ENCODE peak calls at places on chromosomes 6 and 20, in nine cellular contexts. One of them, this sample, is unnamed.
A peak's percentile ranks its signal among the peaks of the same experiment; 100 is the strongest.

GRCh38 chr6:43269273-43270007 is 26.2 kb downstream of the TTBK1 start:
- DNase-seq in tibial nerve: no peak
- DNase-seq in transverse colon: peak; percentile 79
- DNase-seq in HepG2: no peak
- DNase-seq in body of pancreas: peak; percentile 67
- DNase-seq in ovary: no peak
- DNase-seq in tibial artery: no peak
- DNase-seq in hepatocyte: peak; percentile 68
- DNase-seq in IMR-90: no peak
- DNase-seq in this sample: peak; percentile 84

GRCh38 chr20:34070079-34070439 is 42.0 kb downstream of the EIF2S2 start:
- DNase-seq in hepatocyte: no peak
- DNase-seq in HepG2: no peak
- DNase-seq in body of pancreas: no peak
- DNase-seq in transverse colon: no peak
- DNase-seq in tibial nerve: no peak
- DNase-seq in IMR-90: no peak
- DNase-seq in ovary: no peak
- DNase-seq in tibial artery: no peak
- DNase-seq in this sample: no peak

GRCh38 chr6:72621243-72622093 is at the start of gene KCNQ5:
- DNase-seq in hepatocyte: peak; percentile 8
- DNase-seq in tibial artery: no peak
- DNase-seq in transverse colon: peak; percentile 8
- DNase-seq in body of pancreas: peak; percentile 25
- DNase-seq in IMR-90: no peak
- DNase-seq in HepG2: no peak
- DNase-seq in tibial nerve: no peak
- DNase-seq in ovary: no peak
- DNase-seq in this sample: no peak

GRCh38 chr6:111456208-111456607 is 26.8 kb downstream of the REV3L start:
- DNase-seq in IMR-90: peak; percentile 46
- DNase-seq in body of pancreas: no peak
- DNase-seq in tibial artery: no peak
- DNase-seq in transverse colon: no peak
- DNase-seq in tibial nerve: no peak
- DNase-seq in HepG2: no peak
- DNase-seq in ovary: no peak
- DNase-seq in hepatocyte: no peak
- DNase-seq in this sample: no peak

GRCh38 chr6:134029495-134030455 is 22.6 kb downstream of the SLC2A12 start:
- DNase-seq in hepatocyte: no peak
- DNase-seq in body of pancreas: no peak
- DNase-seq in tibial artery: no peak
- DNase-seq in HepG2: no peak
- DNase-seq in ovary: no peak
- DNase-seq in transverse colon: no peak
- DNase-seq in tibial nerve: no peak
- DNase-seq in IMR-90: peak; percentile 78
- DNase-seq in this sample: no peak

GRCh38 chr6:158031445-158032353 is 50.0 kb downstream of the SYNJ2 start:
- DNase-seq in tibial artery: peak; percentile 85
- DNase-seq in transverse colon: peak; percentile 40
- DNase-seq in IMR-90: peak; percentile 89
- DNase-seq in body of pancreas: peak; percentile 33
- DNase-seq in HepG2: no peak
- DNase-seq in tibial nerve: peak; percentile 27
- DNase-seq in ovary: no peak
- DNase-seq in hepatocyte: peak; percentile 16
- DNase-seq in this sample: peak; percentile 85

GRCh38 chr20:52290602-52291001 is 99.0 kb upstream of the ZFP64 start:
- DNase-seq in transverse colon: no peak
- DNase-seq in body of pancreas: no peak
- DNase-seq in HepG2: no peak
- DNase-seq in hepatocyte: no peak
- DNase-seq in IMR-90: no peak
- DNase-seq in tibial nerve: no peak
- DNase-seq in ovary: no peak
- DNase-seq in tibial artery: no peak
- DNase-seq in this sample: no peak

GRCh38 chr6:105810105-105810921 is 275.8 kb upstream of the PRDM1 start:
- DNase-seq in transverse colon: peak; percentile 43
- DNase-seq in tibial nerve: peak; percentile 24
- DNase-seq in IMR-90: peak; percentile 91
- DNase-seq in hepatocyte: peak; percentile 50
- DNase-seq in tibial artery: no peak
- DNase-seq in body of pancreas: no peak
- DNase-seq in ovary: no peak
- DNase-seq in HepG2: no peak
- DNase-seq in this sample: peak; percentile 54

GRCh38 chr6:31968326-31968725 is 3.6 kb downstream of the DXO start:
- DNase-seq in IMR-90: no peak
- DNase-seq in hepatocyte: no peak
- DNase-seq in tibial artery: no peak
- DNase-seq in tibial nerve: no peak
- DNase-seq in body of pancreas: no peak
- DNase-seq in ovary: no peak
- DNase-seq in transverse colon: no peak
- DNase-seq in HepG2: no peak
- DNase-seq in this sample: no peak

GRCh38 chr20:21063276-21063675 is 42.9 kb downstream of the LINC00237 start:
- DNase-seq in hepatocyte: no peak
- DNase-seq in body of pancreas: no peak
- DNase-seq in ovary: no peak
- DNase-seq in HepG2: no peak
- DNase-seq in transverse colon: no peak
- DNase-seq in IMR-90: no peak
- DNase-seq in tibial nerve: no peak
- DNase-seq in tibial artery: no peak
- DNase-seq in this sample: no peak

GRCh38 chr6:116381000-116381399 is 10.3 kb downstream of the DSE start:
- DNase-seq in tibial artery: no peak
- DNase-seq in transverse colon: peak; percentile 29
- DNase-seq in hepatocyte: no peak
- DNase-seq in HepG2: no peak
- DNase-seq in ovary: no peak
- DNase-seq in body of pancreas: no peak
- DNase-seq in IMR-90: no peak
- DNase-seq in tibial nerve: no peak
- DNase-seq in this sample: no peak

GRCh38 chr6:147621280-147621679 is 112.8 kb downstream of the SAMD5 start:
- DNase-seq in HepG2: peak; percentile 13
- DNase-seq in IMR-90: peak; percentile 87
- DNase-seq in transverse colon: no peak
- DNase-seq in hepatocyte: peak; percentile 35
- DNase-seq in ovary: no peak
- DNase-seq in tibial artery: no peak
- DNase-seq in body of pancreas: no peak
- DNase-seq in tibial nerve: peak; percentile 28
- DNase-seq in this sample: no peak

GRCh38 chr20:25083773-25084615 is 2.1 kb upstream of the VSX1 start:
- DNase-seq in body of pancreas: no peak
- DNase-seq in tibial artery: peak; percentile 54
- DNase-seq in hepatocyte: peak; percentile 51
- DNase-seq in tibial nerve: no peak
- DNase-seq in HepG2: no peak
- DNase-seq in transverse colon: peak; percentile 39
- DNase-seq in ovary: no peak
- DNase-seq in IMR-90: no peak
- DNase-seq in this sample: no peak

GRCh38 chr20:25088267-25088666 is 6.3 kb upstream of the VSX1 start:
- DNase-seq in tibial nerve: no peak
- DNase-seq in tibial artery: no peak
- DNase-seq in IMR-90: no peak
- DNase-seq in transverse colon: no peak
- DNase-seq in hepatocyte: no peak
- DNase-seq in body of pancreas: no peak
- DNase-seq in HepG2: no peak
- DNase-seq in ovary: no peak
- DNase-seq in this sample: no peak

GRCh38 chr20:25087186-25087929 is 5.4 kb upstream of the VSX1 start:
- DNase-seq in transverse colon: no peak
- DNase-seq in IMR-90: no peak
- DNase-seq in tibial nerve: no peak
- DNase-seq in hepatocyte: no peak
- DNase-seq in ovary: no peak
- DNase-seq in body of pancreas: no peak
- DNase-seq in tibial artery: no peak
- DNase-seq in HepG2: no peak
- DNase-seq in this sample: no peak

GRCh38 chr20:25084616-25085187 is 2.8 kb upstream of the VSX1 start:
- DNase-seq in ovary: no peak
- DNase-seq in IMR-90: no peak
- DNase-seq in body of pancreas: no peak
- DNase-seq in tibial nerve: no peak
- DNase-seq in hepatocyte: no peak
- DNase-seq in HepG2: no peak
- DNase-seq in tibial artery: no peak
- DNase-seq in transverse colon: no peak
- DNase-seq in this sample: no peak

GRCh38 chr20:25085756-25086495 is 4.0 kb upstream of the VSX1 start:
- DNase-seq in body of pancreas: no peak
- DNase-seq in ovary: no peak
- DNase-seq in tibial artery: no peak
- DNase-seq in tibial nerve: no peak
- DNase-seq in HepG2: no peak
- DNase-seq in transverse colon: no peak
- DNase-seq in IMR-90: no peak
- DNase-seq in hepatocyte: no peak
- DNase-seq in this sample: no peak
- H3K9me3 ChIP-seq in body of pancreas: no peaks in the 10 kb centered on the region
- H3K9me3 ChIP-seq in ovary: peaks cover 3% of the 10 kb centered on the region
- H3K9me3 ChIP-seq in tibial artery: no peaks in the 10 kb centered on the region
- H3K9me3 ChIP-seq in tibial nerve: no peaks in the 10 kb centered on the region
- H3K9me3 ChIP-seq in HepG2: no peaks in the 10 kb centered on the region
- H3K9me3 ChIP-seq in transverse colon: no peaks in the 10 kb centered on the region
- H3K9me3 ChIP-seq in IMR-90: no peaks in the 10 kb centered on the region
- H3K9me3 ChIP-seq in hepatocyte: no peaks in the 10 kb centered on the region
- H3K9me3 ChIP-seq in this sample: no peaks in the 10 kb centered on the region

GRCh38 chr6:114783083-114783482 is 440.3 kb upstream of the HS3ST5 start:
- DNase-seq in tibial artery: no peak
- DNase-seq in IMR-90: no peak
- DNase-seq in ovary: no peak
- DNase-seq in tibial nerve: no peak
- DNase-seq in hepatocyte: no peak
- DNase-seq in HepG2: no peak
- DNase-seq in transverse colon: no peak
- DNase-seq in body of pancreas: no peak
- DNase-seq in this sample: no peak
- H3K4me1 ChIP-seq in tibial artery: no peaks in the 10 kb centered on the region
- H3K4me1 ChIP-seq in IMR-90: no peaks in the 10 kb centered on the region
- H3K4me1 ChIP-seq in ovary: no peaks in the 10 kb centered on the region
- H3K4me1 ChIP-seq in tibial nerve: no peaks in the 10 kb centered on the region
- H3K4me1 ChIP-seq in hepatocyte: no peaks in the 10 kb centered on the region
- H3K4me1 ChIP-seq in HepG2: no peaks in the 10 kb centered on the region
- H3K4me1 ChIP-seq in transverse colon: no peaks in the 10 kb centered on the region
- H3K4me1 ChIP-seq in body of pancreas: no peaks in the 10 kb centered on the region
- H3K4me1 ChIP-seq in this sample: no peaks in the 10 kb centered on the region

DNA sequence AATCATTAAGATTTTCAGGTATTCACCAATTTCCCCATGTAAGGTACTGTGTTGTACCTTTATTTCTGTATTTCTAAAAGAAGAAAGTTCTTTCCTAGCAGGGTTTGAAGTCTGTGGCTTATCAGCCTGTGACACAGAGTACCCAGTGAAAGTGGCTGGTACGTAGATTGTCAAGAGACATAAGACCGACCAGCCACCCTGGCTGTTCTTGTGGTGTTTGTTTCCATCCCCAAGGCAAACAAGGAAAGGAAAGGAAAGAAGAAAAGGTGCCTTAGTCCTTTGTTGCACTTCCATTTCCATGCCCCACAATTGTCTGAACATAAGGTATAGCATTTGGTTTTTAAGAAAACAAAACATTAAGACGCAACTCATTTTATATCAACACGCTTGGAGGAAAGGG is 40.6 kb upstream of the SMIM28 start:
- DNase-seq in IMR-90: no peak
- DNase-seq in ovary: no peak
- DNase-seq in tibial nerve: no peak
- DNase-seq in tibial artery: no peak
- DNase-seq in HepG2: no peak
- DNase-seq in hepatocyte: no peak
- DNase-seq in transverse colon: no peak
- DNase-seq in body of pancreas: no peak
- DNase-seq in this sample: no peak
- H3K27ac ChIP-seq in IMR-90: no peak overlapping the region
- H3K27ac ChIP-seq in ovary: no peak overlapping the region
- H3K27ac ChIP-seq in tibial nerve: no peak overlapping the region
- H3K27ac ChIP-seq in tibial artery: no peak overlapping the region
- H3K27ac ChIP-seq in HepG2: no peak overlapping the region
- H3K27ac ChIP-seq in hepatocyte: no peak overlapping the region
- H3K27ac ChIP-seq in transverse colon: no peak overlapping the region
- H3K27ac ChIP-seq in body of pancreas: no peak overlapping the region
- H3K27ac ChIP-seq in this sample: no peak overlapping the region

GRCh38 chr6:124679392-124679791 is 282.8 kb upstream of the RNF217 start:
- DNase-seq in IMR-90: peak; percentile 1
- DNase-seq in body of pancreas: no peak
- DNase-seq in hepatocyte: no peak
- DNase-seq in transverse colon: no peak
- DNase-seq in HepG2: no peak
- DNase-seq in ovary: no peak
- DNase-seq in tibial nerve: no peak
- DNase-seq in tibial artery: no peak
- DNase-seq in this sample: no peak

GRCh38 chr6:124674042-124674441 is 288.2 kb upstream of the RNF217 start:
- DNase-seq in transverse colon: no peak
- DNase-seq in HepG2: no peak
- DNase-seq in tibial nerve: no peak
- DNase-seq in ovary: no peak
- DNase-seq in IMR-90: no peak
- DNase-seq in body of pancreas: no peak
- DNase-seq in hepatocyte: no peak
- DNase-seq in tibial artery: no peak
- DNase-seq in this sample: no peak

GRCh38 chr6:124677874-124678273 is 284.4 kb upstream of the RNF217 start:
- DNase-seq in HepG2: no peak
- DNase-seq in hepatocyte: no peak
- DNase-seq in tibial nerve: no peak
- DNase-seq in transverse colon: no peak
- DNase-seq in body of pancreas: no peak
- DNase-seq in tibial artery: no peak
- DNase-seq in ovary: no peak
- DNase-seq in IMR-90: no peak
- DNase-seq in this sample: no peak

GRCh38 chr6:124670801-124671200 is 291.4 kb upstream of the RNF217 start:
- DNase-seq in tibial nerve: no peak
- DNase-seq in HepG2: no peak
- DNase-seq in IMR-90: no peak
- DNase-seq in tibial artery: no peak
- DNase-seq in body of pancreas: no peak
- DNase-seq in transverse colon: no peak
- DNase-seq in ovary: no peak
- DNase-seq in hepatocyte: no peak
- DNase-seq in this sample: no peak

DNA sequence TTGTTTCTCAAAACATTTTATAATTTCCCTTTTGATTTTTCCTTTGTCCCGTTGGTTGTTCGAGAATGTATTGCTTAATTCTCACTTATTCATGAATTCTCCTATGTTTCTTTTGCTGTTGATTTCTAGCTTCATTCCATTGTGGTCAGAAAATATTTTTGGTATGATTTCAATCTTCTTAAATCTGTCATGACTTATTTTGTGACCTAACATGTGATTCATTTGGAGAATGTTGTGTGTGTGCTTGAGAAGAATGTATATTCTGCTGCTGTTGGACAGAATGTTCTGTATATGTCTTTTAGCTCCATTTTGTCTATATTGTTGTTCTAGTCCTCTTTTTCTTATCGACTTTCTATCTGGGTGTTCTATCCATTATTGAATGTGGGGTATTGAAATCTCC is 286.2 kb upstream of the RNF217 start:
- DNase-seq in hepatocyte: no peak
- DNase-seq in HepG2: no peak
- DNase-seq in body of pancreas: no peak
- DNase-seq in ovary: no peak
- DNase-seq in IMR-90: peak; percentile 42
- DNase-seq in transverse colon: no peak
- DNase-seq in tibial artery: no peak
- DNase-seq in tibial nerve: no peak
- DNase-seq in this sample: no peak
- H3K9me3 ChIP-seq in hepatocyte: no peaks in the 10 kb centered on the region
- H3K9me3 ChIP-seq in HepG2: peaks cover 70% of the 10 kb centered on the region
- H3K9me3 ChIP-seq in body of pancreas: peaks cover 13% of the 10 kb centered on the region
- H3K9me3 ChIP-seq in ovary: no peaks in the 10 kb centered on the region
- H3K9me3 ChIP-seq in IMR-90: peaks cover 10% of the 10 kb centered on the region
- H3K9me3 ChIP-seq in transverse colon: peaks cover 39% of the 10 kb centered on the region
- H3K9me3 ChIP-seq in tibial artery: peaks cover 35% of the 10 kb centered on the region
- H3K9me3 ChIP-seq in tibial nerve: no peaks in the 10 kb centered on the region
- H3K9me3 ChIP-seq in this sample: peaks cover 3% of the 10 kb centered on the region

This sample was measured in right cardiac atrium.